ENCODE peak calls at places on chromosomes 2 and 18, in nine cellular contexts. B is GM13976, D is astrocyte of the cerebellum, W is fibroblast of lung, H is mesothelial cell of epicardium, X is WTC11, Y is Peyer's patch, E is keratinocyte, G is pancreas. S is an unnamed sample.

GRCh38 chr2:4903676-4904348 is 788.4 kb upstream of the SOX11 start:
- DNase-seq in B (no peak), D (no peak), W (no peak), H (no peak), X (no peak), Y (no peak), E (no peak), G (no peak), S (no peak)

GRCh38 chr2:22355816-22356433 is 1029.1 kb upstream of the KLHL29 start:
- DNase-seq in B (peak; percentile 24), D (peak; percentile 0), W (no peak), H (peak; percentile 44), X (peak; percentile 86), Y (peak; percentile 67), E (no peak), G (peak; percentile 5), S (peak; percentile 85)

GRCh38 chr18:7941533-7941932 is 374.4 kb downstream of the PTPRM start:
- DNase-seq in B (no peak), D (no peak), W (no peak), H (no peak), X (no peak), Y (peak; percentile 71), E (no peak), G (peak; percentile 89), S (no peak)

GRCh38 chr2:118223487-118224136 is 135.3 kb downstream of the INSIG2 start:
- DNase-seq in B (no peak), D (no peak), W (peak; percentile 22), H (no peak), X (peak; percentile 40), Y (no peak), E (no peak), G (no peak), S (peak; percentile 4)

GRCh38 chr2:11622611-11623010 is 47.4 kb downstream of the NTSR2 start:
- DNase-seq in B (no peak), D (no peak), W (no peak), H (no peak), X (no peak), Y (no peak), E (no peak), G (no peak), S (no peak)

GRCh38 chr18:77530732-77531131 is 281.1 kb downstream of the GALR1 start:
- DNase-seq in B (no peak), D (no peak), W (no peak), H (no peak), X (no peak), Y (no peak), E (no peak), G (no peak), S (no peak)

GRCh38 chr2:17879137-17879912 is 858 bp downstream of the KCNS3 start:
- DNase-seq in B (peak; percentile 50), D (peak; percentile 20), W (peak; percentile 52), H (peak; percentile 24), X (peak; percentile 87), Y (peak; percentile 77), E (peak; percentile 21), G (peak; percentile 57), S (peak; percentile 55)

GRCh38 chr2:160492401-160493226 is 993 bp downstream of the RBMS1 start:
- DNase-seq in B (peak; percentile 50), D (no peak), W (peak; percentile 79), H (peak; percentile 66), X (peak; percentile 90), Y (peak; percentile 70), E (no peak), G (peak; percentile 57), S (peak; percentile 69)

GRCh38 chr18:29164993-29165599 is 988.2 kb upstream of the CDH2 start:
- DNase-seq in B (no peak), D (peak; percentile 81), W (peak; percentile 96), H (no peak), X (no peak), Y (no peak), E (no peak), G (no peak), S (no peak)

DNA sequence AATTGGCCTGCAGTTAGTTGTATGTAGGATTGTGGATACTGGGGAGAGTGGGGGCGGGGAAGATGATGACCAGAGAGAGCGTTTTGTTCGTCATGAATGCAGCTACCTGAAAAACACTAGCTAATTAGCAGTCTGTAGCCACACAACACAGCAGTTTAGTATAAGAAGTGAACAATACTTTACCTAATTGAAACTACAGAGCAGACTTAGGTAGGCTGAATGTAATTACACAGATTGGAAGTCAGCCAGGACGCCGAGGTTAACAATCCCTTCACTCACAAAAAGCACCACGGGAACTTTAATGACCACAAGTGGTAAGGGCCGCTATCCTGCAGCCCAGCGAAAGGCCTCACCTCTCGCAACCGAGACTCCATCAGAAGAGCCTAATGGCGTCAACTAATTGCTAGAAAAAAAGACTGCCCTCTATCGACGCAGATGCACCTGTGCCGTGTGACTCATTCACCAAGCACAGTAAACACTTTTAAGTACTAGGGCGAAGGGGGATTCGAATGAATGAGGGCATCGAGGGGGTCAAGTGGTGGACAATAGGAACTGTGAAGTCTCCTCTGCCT is 591.0 kb downstream of the ARHGAP15 start:
- DNase-seq in B (no peak), D (no peak), W (peak; percentile 18), H (no peak), X (peak; percentile 28), Y (no peak), E (no peak), G (no peak), S (no peak)
- TF ChIP-seq CTCF in B (no peak), D (no peak), W (no peak), H (no peak), X (no peak), Y (no peak), E (no peak), G (no peak), S (no peak)

GRCh38 chr2:208040199-208041171 is 15.2 kb upstream of the PLEKHM3 start:
- DNase-seq in B (peak; percentile 64), D (peak; percentile 53), W (peak; percentile 76), H (no peak), X (peak; percentile 78), Y (peak; percentile 85), E (no peak), G (peak; percentile 48), S (peak; percentile 60)
- TF ChIP-seq CTCF in B (peak; percentile 77), D (peak; percentile 77), W (peak; percentile 91), H (peak; percentile 64), X (peak; percentile 82), Y (peak; percentile 76), E (peak; percentile 87), G (peak; percentile 42), S (peak; percentile 73)

GRCh38 chr2:122148128-122148792 is 392.8 kb downstream of the TSN start:
- DNase-seq in B (no peak), D (no peak), W (no peak), H (no peak), X (no peak), Y (no peak), E (no peak), G (no peak), S (no peak)

GRCh38 chr2:122150546-122150945 is 395.1 kb downstream of the TSN start:
- DNase-seq in B (no peak), D (no peak), W (no peak), H (no peak), X (no peak), Y (no peak), E (no peak), G (no peak), S (no peak)

GRCh38 chr2:122144884-122145283 is 389.4 kb downstream of the TSN start:
- DNase-seq in B (no peak), D (no peak), W (no peak), H (no peak), X (no peak), Y (no peak), E (no peak), G (no peak), S (no peak)

DNA sequence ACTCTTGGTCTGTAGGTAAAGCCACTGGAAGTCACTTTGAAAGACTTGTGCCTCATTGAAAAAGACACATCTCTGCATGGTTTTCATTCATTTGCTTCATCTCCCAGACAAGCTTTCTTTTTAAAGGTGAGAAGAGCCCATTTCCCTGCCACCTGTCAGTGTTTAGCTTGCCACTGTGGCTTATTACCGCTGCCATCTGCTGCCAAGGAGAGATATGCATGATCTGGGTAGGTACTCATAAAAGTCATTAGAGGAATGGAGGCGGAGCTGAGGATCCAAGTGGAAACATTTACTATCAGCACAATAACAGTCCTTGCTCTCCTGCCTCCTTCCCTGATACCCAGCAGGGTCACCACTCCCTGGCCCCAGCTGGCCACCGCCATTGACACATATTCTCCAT is 390.4 kb downstream of the TSN start:
- DNase-seq in B (no peak), D (no peak), W (no peak), H (no peak), X (no peak), Y (no peak), E (no peak), G (no peak), S (no peak)
- TF ChIP-seq CTCF in B (no peak), D (no peak), W (no peak), H (no peak), X (no peak), Y (no peak), E (no peak), G (no peak), S (no peak)

DNA sequence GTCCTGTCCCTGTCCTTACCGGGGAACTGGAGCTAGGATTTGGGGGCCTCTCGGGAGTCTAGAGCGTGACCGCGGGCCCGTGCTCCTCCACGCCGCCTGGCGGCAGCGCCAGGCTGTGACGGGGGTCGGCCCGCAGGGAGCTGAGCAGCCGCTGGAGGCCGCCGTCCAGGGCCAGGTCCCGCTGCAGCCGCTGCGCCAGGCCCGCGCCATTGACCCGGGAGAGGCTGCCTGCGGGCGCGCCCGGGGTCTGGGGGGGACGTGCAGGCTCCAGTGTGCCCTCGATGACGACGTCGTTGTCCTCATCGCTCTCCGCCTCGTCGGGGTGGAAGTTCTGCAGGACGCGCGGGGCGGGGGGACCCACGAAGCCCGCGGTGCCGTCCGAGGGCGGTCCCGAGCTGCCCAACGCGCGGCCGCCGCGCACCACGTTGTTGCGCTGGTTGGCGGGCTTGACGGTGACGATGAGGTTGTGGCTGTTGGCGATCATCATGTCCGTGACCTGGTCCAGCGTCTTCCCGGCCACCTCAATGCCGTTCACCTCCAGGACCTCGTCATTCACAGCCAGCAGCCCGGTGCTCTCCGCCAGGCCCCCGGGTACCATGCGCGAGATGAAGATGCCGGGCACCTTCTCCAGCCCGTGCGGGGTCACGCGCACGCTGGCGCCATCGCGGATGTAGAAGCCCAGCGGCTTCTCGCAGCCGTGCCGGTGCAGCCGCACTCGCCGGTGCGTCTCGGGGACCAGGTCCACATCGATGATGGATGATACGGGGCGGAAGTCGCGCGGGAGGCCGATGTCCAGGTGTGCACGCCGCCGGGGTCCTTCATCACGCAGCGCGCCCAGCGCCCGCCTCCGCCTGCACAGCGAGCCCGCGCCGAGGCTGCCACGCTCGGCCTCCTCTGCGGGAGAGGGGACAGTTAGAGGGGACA is 50.9 kb downstream of the ADNP2 start:
- DNase-seq in B (peak; percentile 81), D (no peak), W (no peak), H (no peak), X (peak; percentile 43), Y (no peak), E (no peak), G (no peak), S (no peak)
- TF ChIP-seq CTCF in B (peak; percentile 97), D (peak; percentile 45), W (peak; percentile 16), H (no peak), X (peak; percentile 30), Y (peak; percentile 14), E (no peak), G (no peak), S (no peak)

GRCh38 chr2:10305715-10306114 is 3.0 kb downstream of the HPCAL1 start:
- DNase-seq in B (no peak), D (no peak), W (no peak), H (no peak), X (peak; percentile 55), Y (peak; percentile 80), E (no peak), G (peak; percentile 41), S (no peak)
- TF ChIP-seq CTCF in B (no peak), D (peak; percentile 43), W (peak; percentile 20), H (no peak), X (no peak), Y (peak; percentile 82), E (peak; percentile 37), G (no peak), S (peak; percentile 28)

GRCh38 chr18:8952796-8953760 is 149.4 kb upstream of the NDUFV2 start:
- DNase-seq in B (no peak), D (no peak), W (peak; percentile 77), H (no peak), X (no peak), Y (no peak), E (no peak), G (no peak), S (no peak)
- TF ChIP-seq CTCF in B (no peak), D (no peak), W (no peak), H (no peak), X (no peak), Y (no peak), E (no peak), G (no peak), S (no peak)